ENCODE peak calls at places on chromosomes 2 and 18, in six cellular contexts. One of them, this sample, is unnamed.

GRCh38 chr2:220104871-220105351 is 477.5 kb downstream of the SLC4A3 start:
- DNase-seq in non-pigmented ciliary epithelial cell: peak
- DNase-seq in left lung: no peak
- DNase-seq in activated T-helper 1 cell treated with Interleukin-2 at 50 U/mL for 16 hours: no peak
- DNase-seq in D341Med: peak
- DNase-seq in AG09309: peak
- DNase-seq in this sample: peak

GRCh38 chr2:120864981-120865380 is 129.3 kb downstream of the GLI2 start:
- DNase-seq in non-pigmented ciliary epithelial cell: no peak
- DNase-seq in left lung: peak
- DNase-seq in activated T-helper 1 cell treated with Interleukin-2 at 50 U/mL for 16 hours: no peak
- DNase-seq in D341Med: no peak
- DNase-seq in AG09309: no peak
- DNase-seq in this sample: no peak

GRCh38 chr18:38460657-38461056 is 895.1 kb upstream of the CELF4 start:
- DNase-seq in non-pigmented ciliary epithelial cell: no peak
- DNase-seq in left lung: no peak
- DNase-seq in activated T-helper 1 cell treated with Interleukin-2 at 50 U/mL for 16 hours: no peak
- DNase-seq in D341Med: no peak
- DNase-seq in AG09309: no peak
- DNase-seq in this sample: no peak

GRCh38 chr2:9820020-9820973 is 23.0 kb upstream of the TAF1B start:
- DNase-seq in non-pigmented ciliary epithelial cell: no peak
- DNase-seq in left lung: no peak
- DNase-seq in activated T-helper 1 cell treated with Interleukin-2 at 50 U/mL for 16 hours: no peak
- DNase-seq in D341Med: no peak
- DNase-seq in AG09309: no peak
- DNase-seq in this sample: no peak

GRCh38 chr2:131041402-131042160 is 51.7 kb downstream of the FAM168B start:
- DNase-seq in non-pigmented ciliary epithelial cell: no peak
- DNase-seq in left lung: no peak
- DNase-seq in activated T-helper 1 cell treated with Interleukin-2 at 50 U/mL for 16 hours: no peak
- DNase-seq in D341Med: no peak
- DNase-seq in AG09309: no peak
- DNase-seq in this sample: no peak

GRCh38 chr2:239006886-239007285 is 159.0 kb downstream of the TWIST2 start:
- DNase-seq in non-pigmented ciliary epithelial cell: no peak
- DNase-seq in left lung: no peak
- DNase-seq in activated T-helper 1 cell treated with Interleukin-2 at 50 U/mL for 16 hours: no peak
- DNase-seq in D341Med: no peak
- DNase-seq in AG09309: no peak
- DNase-seq in this sample: no peak

GRCh38 chr18:55925772-55926171 is 337.8 kb upstream of the TCF4 start:
- DNase-seq in non-pigmented ciliary epithelial cell: no peak
- DNase-seq in left lung: no peak
- DNase-seq in activated T-helper 1 cell treated with Interleukin-2 at 50 U/mL for 16 hours: no peak
- DNase-seq in D341Med: no peak
- DNase-seq in AG09309: no peak
- DNase-seq in this sample: no peak

GRCh38 chr18:54102123-54102522 is 122.3 kb downstream of the MBD2 start:
- DNase-seq in non-pigmented ciliary epithelial cell: no peak
- DNase-seq in left lung: no peak
- DNase-seq in activated T-helper 1 cell treated with Interleukin-2 at 50 U/mL for 16 hours: no peak
- DNase-seq in D341Med: no peak
- DNase-seq in AG09309: no peak
- DNase-seq in this sample: no peak

GRCh38 chr2:205714058-205714776 is 31.9 kb downstream of the NRP2 start:
- DNase-seq in non-pigmented ciliary epithelial cell: no peak
- DNase-seq in left lung: no peak
- DNase-seq in activated T-helper 1 cell treated with Interleukin-2 at 50 U/mL for 16 hours: no peak
- DNase-seq in D341Med: no peak
- DNase-seq in AG09309: no peak
- DNase-seq in this sample: no peak

GRCh38 chr2:60499651-60500300 is 53.7 kb downstream of the BCL11A start:
- DNase-seq in non-pigmented ciliary epithelial cell: no peak
- DNase-seq in left lung: no peak
- DNase-seq in activated T-helper 1 cell treated with Interleukin-2 at 50 U/mL for 16 hours: no peak
- DNase-seq in D341Med: peak
- DNase-seq in AG09309: no peak
- DNase-seq in this sample: no peak

GRCh38 chr2:230703514-230703913 is 9.1 kb upstream of the CAB39 start:
- DNase-seq in non-pigmented ciliary epithelial cell: no peak
- DNase-seq in left lung: no peak
- DNase-seq in activated T-helper 1 cell treated with Interleukin-2 at 50 U/mL for 16 hours: no peak
- DNase-seq in D341Med: no peak
- DNase-seq in AG09309: no peak
- DNase-seq in this sample: no peak

GRCh38 chr2:175844169-175844568 is 157.9 kb downstream of the LNPK start:
- DNase-seq in non-pigmented ciliary epithelial cell: peak
- DNase-seq in left lung: no peak
- DNase-seq in activated T-helper 1 cell treated with Interleukin-2 at 50 U/mL for 16 hours: no peak
- DNase-seq in D341Med: no peak
- DNase-seq in AG09309: no peak
- DNase-seq in this sample: peak